ENCODE peak calls at places on chromosomes 2 and 18, in five cellular contexts. One of them, this sample, is unnamed.

GRCh38 chr2:46229134-46230063 is 67.8 kb upstream of the EPAS1 start:
- DNase-seq in heart right ventricle: no peak
- DNase-seq in dorsolateral prefrontal cortex: no peak
- DNase-seq in astrocyte: peak; percentile 90
- DNase-seq in kidney: no peak
- DNase-seq in this sample: no peak

GRCh38 chr2:118153433-118153832 is 65.2 kb downstream of the INSIG2 start:
- DNase-seq in kidney: no peak
- DNase-seq in astrocyte: no peak
- DNase-seq in heart right ventricle: no peak
- DNase-seq in dorsolateral prefrontal cortex: no peak
- DNase-seq in this sample: no peak

GRCh38 chr2:207184768-207185167 is 19.0 kb upstream of the KLF7 start:
- DNase-seq in heart right ventricle: no peak
- DNase-seq in dorsolateral prefrontal cortex: no peak
- DNase-seq in astrocyte: peak; percentile 23
- DNase-seq in kidney: no peak
- DNase-seq in this sample: no peak

GRCh38 chr2:200777275-200777674 is 34.4 kb upstream of the BZW1 start:
- DNase-seq in heart right ventricle: no peak
- DNase-seq in astrocyte: no peak
- DNase-seq in dorsolateral prefrontal cortex: no peak
- DNase-seq in kidney: no peak
- DNase-seq in this sample: no peak

GRCh38 chr2:30981519-30981918 is 156.7 kb downstream of the GALNT14 start:
- DNase-seq in astrocyte: no peak
- DNase-seq in heart right ventricle: no peak
- DNase-seq in dorsolateral prefrontal cortex: no peak
- DNase-seq in kidney: no peak
- DNase-seq in this sample: no peak

GRCh38 chr2:241514545-241514944 is 6.2 kb upstream of the STK25 start:
- DNase-seq in dorsolateral prefrontal cortex: no peak
- DNase-seq in astrocyte: no peak
- DNase-seq in kidney: no peak
- DNase-seq in heart right ventricle: no peak
- DNase-seq in this sample: no peak

GRCh38 chr2:30565860-30566358 is 118.9 kb downstream of the LCLAT1 start:
- DNase-seq in heart right ventricle: no peak
- DNase-seq in astrocyte: no peak
- DNase-seq in dorsolateral prefrontal cortex: no peak
- DNase-seq in kidney: no peak
- DNase-seq in this sample: no peak

GRCh38 chr2:237673130-237673921 is 45.9 kb downstream of the LRRFIP1 start:
- DNase-seq in kidney: peak; percentile 88
- DNase-seq in astrocyte: peak; percentile 59
- DNase-seq in heart right ventricle: peak; percentile 58
- DNase-seq in dorsolateral prefrontal cortex: peak; percentile 60
- DNase-seq in this sample: no peak

GRCh38 chr2:120552800-120553471 is 182.7 kb upstream of the GLI2 start:
- DNase-seq in kidney: peak; percentile 94
- DNase-seq in astrocyte: peak; percentile 44
- DNase-seq in heart right ventricle: peak; percentile 90
- DNase-seq in dorsolateral prefrontal cortex: peak; percentile 65
- DNase-seq in this sample: peak; percentile 95
- TF ChIP-seq CTCF in kidney: peak; percentile 63
- TF ChIP-seq CTCF in astrocyte: peak; percentile 47
- TF ChIP-seq CTCF in heart right ventricle: peak; percentile 93
- TF ChIP-seq CTCF in dorsolateral prefrontal cortex: peak; percentile 62
- TF ChIP-seq CTCF in this sample: peak; percentile 80

DNA sequence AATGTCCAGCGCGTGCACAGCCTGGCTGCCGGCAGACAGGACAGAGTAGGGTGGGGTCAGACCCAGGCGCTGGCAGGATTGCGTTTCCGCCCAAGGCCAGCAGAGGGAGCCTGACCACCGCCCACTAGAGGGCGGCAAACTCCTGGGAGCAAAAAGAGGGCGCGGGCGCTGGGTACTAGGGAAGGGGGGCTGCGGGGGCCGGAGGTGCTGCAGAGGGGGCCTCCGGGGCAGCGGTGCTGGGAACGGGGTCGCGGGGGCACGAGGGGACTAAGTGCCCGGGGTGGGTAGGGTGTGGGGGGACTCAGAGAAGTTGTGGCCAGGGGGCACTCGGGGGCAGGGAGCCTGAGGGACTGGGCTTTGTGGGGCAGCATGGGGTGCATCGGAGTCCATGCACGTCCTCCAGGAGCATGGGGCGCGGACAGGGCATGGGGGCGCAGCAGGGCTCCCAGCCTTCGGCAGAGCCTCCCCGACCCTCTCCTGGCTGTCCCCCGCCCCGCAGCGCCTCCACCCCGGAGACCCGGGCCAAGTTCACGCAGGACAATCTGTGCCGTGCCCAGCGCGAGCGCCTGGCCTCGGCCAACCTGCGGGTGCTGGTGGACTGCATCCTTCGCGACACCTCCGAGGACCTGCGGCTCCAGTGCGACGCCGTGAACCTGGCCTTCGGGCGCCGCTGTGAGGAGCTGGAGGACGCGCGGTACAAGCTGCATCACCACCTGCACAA is 3.2 kb downstream of the TEKT4 start:
- DNase-seq in kidney: peak; percentile 76
- DNase-seq in astrocyte: no peak
- DNase-seq in dorsolateral prefrontal cortex: peak; percentile 48
- DNase-seq in heart right ventricle: no peak
- DNase-seq in this sample: no peak
- H3K4me3 ChIP-seq in kidney: no peak overlapping the region
- H3K4me3 ChIP-seq in astrocyte: no peak overlapping the region
- H3K4me3 ChIP-seq in dorsolateral prefrontal cortex: no peak overlapping the region
- H3K4me3 ChIP-seq in heart right ventricle: no peak overlapping the region
- H3K4me3 ChIP-seq in this sample: no peak overlapping the region

GRCh38 chr2:16281451-16282330 is 341.3 kb downstream of the MYCN start:
- DNase-seq in heart right ventricle: no peak
- DNase-seq in dorsolateral prefrontal cortex: peak; percentile 45
- DNase-seq in kidney: no peak
- DNase-seq in astrocyte: no peak
- DNase-seq in this sample: no peak
- TF ChIP-seq CTCF in heart right ventricle: peak; percentile 68
- TF ChIP-seq CTCF in dorsolateral prefrontal cortex: peak; percentile 64
- TF ChIP-seq CTCF in kidney: peak; percentile 49
- TF ChIP-seq CTCF in astrocyte: no peak
- TF ChIP-seq CTCF in this sample: peak; percentile 68

GRCh38 chr18:27585602-27586173 is 400.6 kb upstream of the CHST9 start:
- DNase-seq in dorsolateral prefrontal cortex: no peak
- DNase-seq in astrocyte: no peak
- DNase-seq in heart right ventricle: no peak
- DNase-seq in kidney: no peak
- DNase-seq in this sample: no peak
- H3K4me3 ChIP-seq in dorsolateral prefrontal cortex: no peak overlapping the region
- H3K4me3 ChIP-seq in astrocyte: no peak overlapping the region
- H3K4me3 ChIP-seq in heart right ventricle: no peak overlapping the region
- H3K4me3 ChIP-seq in kidney: no peak overlapping the region
- H3K4me3 ChIP-seq in this sample: no peak overlapping the region

GRCh38 chr2:43880952-43881351 is 42.2 kb downstream of the ABCG8 start:
- DNase-seq in dorsolateral prefrontal cortex: no peak
- DNase-seq in kidney: no peak
- DNase-seq in heart right ventricle: no peak
- DNase-seq in astrocyte: no peak
- DNase-seq in this sample: no peak

GRCh38 chr2:43880471-43880870 is 41.7 kb downstream of the ABCG8 start:
- DNase-seq in astrocyte: no peak
- DNase-seq in kidney: no peak
- DNase-seq in dorsolateral prefrontal cortex: no peak
- DNase-seq in heart right ventricle: no peak
- DNase-seq in this sample: no peak

GRCh38 chr2:43874776-43875451 is 36.1 kb downstream of the ABCG8 start:
- DNase-seq in heart right ventricle: no peak
- DNase-seq in dorsolateral prefrontal cortex: no peak
- DNase-seq in kidney: no peak
- DNase-seq in astrocyte: no peak
- DNase-seq in this sample: no peak

GRCh38 chr2:43879261-43879660 is 40.5 kb downstream of the ABCG8 start:
- DNase-seq in dorsolateral prefrontal cortex: no peak
- DNase-seq in kidney: no peak
- DNase-seq in heart right ventricle: no peak
- DNase-seq in astrocyte: peak; percentile 7
- DNase-seq in this sample: no peak

GRCh38 chr2:43877782-43878464 is 39.2 kb downstream of the ABCG8 start:
- DNase-seq in dorsolateral prefrontal cortex: peak; percentile 78
- DNase-seq in astrocyte: peak; percentile 42
- DNase-seq in heart right ventricle: peak; percentile 36
- DNase-seq in kidney: no peak
- DNase-seq in this sample: no peak
- TF ChIP-seq CTCF in dorsolateral prefrontal cortex: peak; percentile 94
- TF ChIP-seq CTCF in astrocyte: peak; percentile 98
- TF ChIP-seq CTCF in heart right ventricle: peak; percentile 75
- TF ChIP-seq CTCF in kidney: peak; percentile 94
- TF ChIP-seq CTCF in this sample: peak; percentile 76